ENCODE peak calls at places on chromosomes 13 and 19, in six cellular contexts. F is Panc1; G is right lobe of liver; Z is CD4-positive, alpha-beta T cell; R is lower lobe of right lung; Y is DND-41. B is an unnamed sample.

GRCh38 chr19:39138221-39139211 is 12.9 kb downstream of the PAK4 start:
- ATAC-seq in Y (no peak), R (no peak), G (peak; percentile 9), Z (no peak), F (no peak), B (no peak)

GRCh38 chr19:40519352-40520322 is 52.8 kb downstream of the SPTBN4 start:
- ATAC-seq in Y (no peak), G (peak; percentile 45), F (peak; percentile 85), R (peak; percentile 75), Z (peak; percentile 26), B (no peak)

GRCh38 chr19:33094504-33095067 is 13.6 kb downstream of the GPATCH1 start:
- ATAC-seq in Z (no peak), F (no peak), Y (no peak), R (no peak), G (no peak), B (no peak)

GRCh38 chr13:26961890-26962615 is 201.5 kb upstream of the GPR12 start:
- ATAC-seq in F (no peak), G (peak; percentile 90), R (peak; percentile 87), Y (no peak), Z (no peak), B (no peak)

GRCh38 chr19:15641901-15642491 is 1.3 kb downstream of the CYP4F3 start:
- ATAC-seq in G (peak; percentile 1), Y (no peak), Z (no peak), F (no peak), R (peak; percentile 25), B (no peak)

GRCh38 chr13:96966415-96967102 is 27.7 kb downstream of the OXGR1 start:
- ATAC-seq in G (no peak), R (no peak), F (no peak), Y (no peak), Z (no peak), B (no peak)

GRCh38 chr13:80840313-80840976 is 499.5 kb upstream of the SPRY2 start:
- ATAC-seq in F (no peak), R (no peak), Z (no peak), Y (no peak), G (no peak), B (peak; percentile 82)

GRCh38 chr19:7497292-7497691 is 8.5 kb upstream of the PEX11G start:
- ATAC-seq in G (no peak), R (no peak), Z (no peak), Y (peak; percentile 55), F (peak; percentile 50), B (no peak)

GRCh38 chr19:18761531-18762110 is 29.5 kb downstream of the COMP start:
- ATAC-seq in R (no peak), Y (no peak), F (no peak), G (no peak), Z (no peak), B (no peak)

GRCh38 chr13:50910483-50910805 is 853 bp downstream of the RNASEH2B start:
- ATAC-seq in R (peak; percentile 57), F (peak; percentile 57), G (peak; percentile 60), Y (peak; percentile 3), Z (no peak), B (peak; percentile 32)

GRCh38 chr19:28873301-28873700 is 339.6 kb downstream of the UQCRFS1 start:
- ATAC-seq in F (no peak), Y (no peak), G (no peak), Z (no peak), R (no peak), B (no peak)
- H3K27me3 ChIP-seq in F (no peaks in the 10 kb centered on the region), Y (peaks cover 17% of the 10 kb centered on the region), G (no peaks in the 10 kb centered on the region), Z (no peaks in the 10 kb centered on the region), R (no peaks in the 10 kb centered on the region), B (peaks cover 18% of the 10 kb centered on the region)

DNA sequence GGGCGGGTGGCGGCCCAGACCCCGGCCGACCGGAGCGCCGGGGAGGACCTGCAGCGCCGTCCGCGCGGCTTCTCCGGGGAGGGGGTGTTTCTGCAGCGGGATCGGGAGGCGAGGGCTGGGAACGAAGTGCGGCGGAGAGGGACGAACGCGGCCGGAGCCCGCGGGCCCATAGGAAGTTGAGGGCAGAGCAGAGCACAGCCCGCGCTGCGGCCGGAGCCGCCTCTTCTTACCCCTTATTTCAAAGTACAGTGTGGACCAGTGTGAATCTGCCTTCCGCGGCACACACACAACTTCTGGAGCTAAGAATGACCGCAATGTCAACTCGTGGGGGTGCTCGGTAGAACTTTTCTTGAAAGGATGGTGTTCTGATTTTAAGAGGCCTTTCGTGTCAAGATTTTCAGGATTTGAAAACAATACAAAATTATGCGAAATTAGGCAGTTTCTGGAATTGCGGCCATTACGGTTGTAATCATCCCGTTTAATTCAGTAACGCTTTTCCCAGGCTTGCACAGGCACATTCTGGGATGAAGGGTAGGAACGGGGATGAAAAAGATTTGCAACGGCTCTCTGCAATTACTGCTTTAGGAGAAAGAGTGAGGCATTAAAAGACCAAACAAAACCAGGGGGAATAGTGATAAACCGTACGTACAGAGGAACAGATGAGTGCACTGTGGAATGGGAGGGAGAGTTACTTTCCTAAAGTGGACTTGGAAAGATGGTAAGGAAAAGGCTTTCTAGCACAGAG is 845 bp downstream of the TDRD3 start:
- ATAC-seq in R (peak; percentile 36), G (peak; percentile 35), F (peak; percentile 46), Y (peak; percentile 5), Z (peak; percentile 11), B (peak; percentile 32)
- H3K27me3 ChIP-seq in R (no peaks in the 10 kb centered on the region), G (no peaks in the 10 kb centered on the region), F (no peaks in the 10 kb centered on the region), Y (no peaks in the 10 kb centered on the region), Z (no peaks in the 10 kb centered on the region), B (no peaks in the 10 kb centered on the region)

DNA sequence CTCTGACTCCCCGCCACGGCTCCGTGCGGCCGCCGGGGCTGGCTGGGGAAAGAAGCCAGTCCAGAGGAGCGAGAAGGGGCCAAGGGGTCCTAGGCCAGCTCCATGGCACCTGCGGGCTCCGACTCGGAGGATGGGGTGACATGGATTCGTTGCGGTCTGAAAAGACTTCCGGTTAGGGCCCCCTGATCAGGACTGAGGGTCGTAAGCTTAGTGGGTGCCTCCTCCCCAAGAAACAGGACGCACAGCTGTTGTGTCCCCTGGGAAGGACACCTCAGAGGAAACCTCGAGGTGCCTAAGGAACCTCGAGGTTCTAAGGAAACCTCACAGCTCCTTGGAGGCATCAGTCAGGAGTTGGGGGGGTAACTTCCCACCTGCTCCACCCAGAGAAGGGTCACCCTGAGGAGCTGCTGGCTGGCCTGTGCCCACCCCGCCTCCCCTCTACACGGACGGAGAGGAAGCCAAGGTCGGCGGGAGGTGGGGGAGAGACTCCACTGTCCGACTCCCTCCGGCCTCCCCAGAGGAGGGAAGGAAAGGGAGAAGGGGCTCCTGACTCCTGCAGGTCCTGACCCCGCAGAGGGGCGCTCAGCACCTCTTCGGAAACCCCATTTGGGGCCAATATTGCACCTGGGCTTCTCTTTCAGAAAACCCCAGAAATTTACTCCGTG is 845 bp downstream of the ATP12A start:
- ATAC-seq in Y (no peak), F (no peak), Z (no peak), R (peak; percentile 14), G (no peak), B (no peak)
- H3K27me3 ChIP-seq in Y (peaks cover 14% of the 10 kb centered on the region), F (peaks cover 6% of the 10 kb centered on the region), Z (peaks cover 27% of the 10 kb centered on the region), R (peaks cover 20% of the 10 kb centered on the region), G (peaks cover 18% of the 10 kb centered on the region), B (peaks cover 58% of the 10 kb centered on the region)

GRCh38 chr19:54255105-54255775 is 1.8 kb downstream of the LILRB5 start:
- ATAC-seq in G (no peak), Z (no peak), Y (no peak), F (no peak), R (no peak), B (no peak)
- H3K27me3 ChIP-seq in G (no peaks in the 10 kb centered on the region), Z (no peaks in the 10 kb centered on the region), Y (no peaks in the 10 kb centered on the region), F (peaks cover 6% of the 10 kb centered on the region), R (peaks cover 36% of the 10 kb centered on the region), B (peaks cover 73% of the 10 kb centered on the region)

DNA sequence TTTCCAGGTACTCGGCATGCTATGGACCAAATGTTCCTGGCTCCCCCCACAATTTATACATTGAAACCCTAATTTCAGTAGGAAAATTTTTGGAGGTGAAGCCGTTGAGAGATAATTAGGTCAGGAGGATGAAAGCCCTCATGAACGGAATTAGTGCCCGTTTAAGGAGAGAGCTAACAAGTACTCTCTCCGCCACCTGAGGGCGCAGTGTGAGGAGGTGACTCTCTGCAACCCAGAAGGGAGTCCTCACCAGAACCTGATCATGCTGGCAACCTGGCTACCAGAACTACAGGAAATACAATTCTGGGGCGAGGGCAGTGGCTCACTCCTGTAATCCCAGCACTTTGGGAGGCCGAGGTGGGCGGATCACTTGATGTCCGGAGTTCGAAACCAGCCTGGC is 397.8 kb downstream of the SLITRK5 start:
- ATAC-seq in Y (no peak), R (no peak), F (no peak), Z (no peak), G (no peak), B (no peak)
- H3K27me3 ChIP-seq in Y (no peaks in the 10 kb centered on the region), R (no peaks in the 10 kb centered on the region), F (no peaks in the 10 kb centered on the region), Z (no peaks in the 10 kb centered on the region), G (no peaks in the 10 kb centered on the region), B (no peaks in the 10 kb centered on the region)

GRCh38 chr19:35983177-35983576 is 11.8 kb upstream of the SDHAF1 start:
- ATAC-seq in Y (no peak), R (no peak), F (no peak), G (no peak), Z (no peak), B (no peak)
- H3K27me3 ChIP-seq in Y (peaks cover 21% of the 10 kb centered on the region), R (peaks cover 33% of the 10 kb centered on the region), F (peaks cover 7% of the 10 kb centered on the region), G (no peaks in the 10 kb centered on the region), Z (peaks cover 34% of the 10 kb centered on the region), B (peaks cover 94% of the 10 kb centered on the region)

B was measured in gastroesophageal sphincter.